ENCODE peak calls at places on chromosomes 12 and 14, in four cellular contexts. X is tibial artery; S is CD8-positive, alpha-beta memory T cell; Y is heart left ventricle. C is an unnamed sample. For H3K4me1, the result is how much of the 10 kb centered on the place peaks cover.

GRCh38 chr12:110245278-110245868 is 35.7 kb upstream of the ATP2A2 start:
- DNase-seq in X (no peak), S (peak), Y (peak), C (no peak)

GRCh38 chr12:103627189-103627855 is 40.2 kb downstream of the STAB2 start:
- DNase-seq in X (no peak), S (no peak), Y (peak), C (no peak)

GRCh38 chr14:68816183-68816942 is 23.5 kb upstream of the ZFP36L1 start:
- DNase-seq in X (peak), S (peak), Y (peak), C (peak)

GRCh38 chr12:124646385-124647230 is 79.2 kb upstream of the NCOR2 start:
- DNase-seq in X (no peak), S (peak), Y (no peak), C (no peak)

GRCh38 chr14:60064491-60065072 is 27.1 kb upstream of the PCNX4 start:
- DNase-seq in X (no peak), S (peak), Y (no peak), C (no peak)

GRCh38 chr14:76112889-76113611 is 38.7 kb upstream of the GPATCH2L start:
- DNase-seq in X (no peak), S (no peak), Y (no peak), C (no peak)

GRCh38 chr12:2523317-2523716 is 271.5 kb upstream of the FKBP4 start:
- DNase-seq in X (no peak), S (no peak), Y (no peak), C (no peak)

GRCh38 chr12:101823891-101824290 is 6.9 kb downstream of the GNPTAB start:
- DNase-seq in X (peak), S (peak), Y (no peak), C (peak)

GRCh38 chr12:47346251-47347019 is 266.7 kb upstream of the AMIGO2 start:
- DNase-seq in X (no peak), S (no peak), Y (no peak), C (no peak)

GRCh38 chr12:52226446-52226845 is 6.6 kb upstream of the KRT7 start:
- DNase-seq in X (no peak), S (no peak), Y (no peak), C (no peak)

GRCh38 chr12:51850933-51851244 is 2.4 kb upstream of the FIGNL2 start:
- DNase-seq in X (no peak), S (no peak), Y (no peak), C (no peak)

GRCh38 chr12:48683534-48683933 is 1.5 kb upstream of the KANSL2 start:
- DNase-seq in X (no peak), S (no peak), Y (no peak), C (no peak)

GRCh38 chr12:48682927-48683326 is 889 bp upstream of the KANSL2 start:
- DNase-seq in X (no peak), S (no peak), Y (no peak), C (no peak)

GRCh38 chr12:48681738-48682532 is at the start of gene KANSL2:
- DNase-seq in X (peak), S (peak), Y (peak), C (peak)

GRCh38 chr12:48680861-48681260 is 1.2 kb downstream of the KANSL2 start:
- DNase-seq in X (no peak), S (no peak), Y (no peak), C (no peak)

DNA sequence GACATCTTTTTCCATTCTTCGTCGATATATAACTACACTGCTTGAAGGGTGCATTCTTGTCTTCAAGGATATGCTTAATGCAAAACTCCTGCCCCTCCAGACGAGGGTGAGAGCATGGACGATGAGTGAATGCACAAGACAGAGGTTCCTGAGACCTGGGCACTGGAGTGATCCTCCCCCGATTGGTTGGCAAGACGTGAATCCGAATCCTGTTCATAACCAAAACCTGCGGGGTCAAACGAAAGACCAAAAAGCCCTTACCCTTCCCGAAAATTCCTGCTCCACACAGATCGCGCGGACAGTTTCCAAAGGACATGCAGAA is 661 bp downstream of the KANSL2 start:
- DNase-seq in X (no peak), S (no peak), Y (no peak), C (no peak)
- H3K27ac ChIP-seq in X (peak), S (peak), Y (peak), C (peak)

DNA sequence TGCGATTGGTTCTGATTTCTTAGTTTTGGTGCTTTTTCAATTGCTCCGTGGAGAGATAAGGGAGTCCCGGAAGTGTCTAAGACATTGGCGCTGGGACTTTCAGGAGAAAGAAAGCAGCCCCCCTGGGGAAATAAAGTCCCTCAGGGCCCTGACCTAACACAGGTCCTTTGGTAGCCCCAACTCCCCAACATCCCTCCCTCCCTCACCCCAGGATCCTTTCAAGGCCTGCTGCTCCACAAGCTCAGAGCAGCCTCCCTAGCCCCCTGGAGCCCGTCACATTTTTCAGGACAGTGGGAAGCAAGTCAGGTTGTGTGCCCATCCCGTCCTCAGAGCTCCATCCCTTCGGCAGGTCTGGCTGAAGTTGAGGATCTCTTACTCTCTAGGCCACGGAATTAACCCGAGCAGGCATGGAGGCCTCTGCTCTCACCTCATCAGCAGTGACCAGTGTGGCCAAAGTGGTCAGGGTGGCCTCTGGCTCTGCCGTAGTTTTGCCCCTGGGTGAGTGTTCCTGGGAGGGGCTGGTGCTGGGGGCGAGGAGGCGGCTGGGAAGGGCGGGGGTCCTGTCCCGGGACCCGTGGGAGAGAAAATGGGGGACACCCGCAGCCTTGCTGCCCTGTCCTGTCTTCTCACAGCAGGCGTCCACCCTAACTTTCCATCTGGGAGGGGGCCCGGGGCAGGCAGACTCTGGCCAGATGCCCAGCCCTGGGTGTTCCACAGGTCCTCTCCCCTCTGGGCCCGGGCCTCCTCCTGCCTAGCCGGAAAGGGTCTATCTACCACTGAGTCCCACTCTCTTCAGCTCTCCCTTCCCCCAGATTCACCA is 950 bp downstream of the IFI27 start:
- DNase-seq in X (no peak), S (no peak), Y (no peak), C (no peak)
- H3K4me1 ChIP-seq in X (under half), S (under half), Y (half or more), C (under half)

GRCh38 chr12:24560867-24561266 is 388.0 kb downstream of the BCAT1 start:
- DNase-seq in X (peak), S (no peak), Y (no peak), C (peak)

GRCh38 chr12:24557738-24558137 is 391.2 kb downstream of the BCAT1 start:
- DNase-seq in X (no peak), S (no peak), Y (no peak), C (no peak)

GRCh38 chr12:24561411-24561871 is 387.5 kb downstream of the BCAT1 start:
- DNase-seq in X (peak), S (no peak), Y (no peak), C (peak)

GRCh38 chr12:24561882-24562760 is 386.8 kb downstream of the BCAT1 start:
- DNase-seq in X (peak), S (no peak), Y (peak), C (peak)

GRCh38 chr12:24560192-24560591 is 388.7 kb downstream of the BCAT1 start:
- DNase-seq in X (no peak), S (no peak), Y (no peak), C (peak)
- H3K4me3 ChIP-seq in X (peak), S (no peak), Y (no peak), C (no peak)

GRCh38 chr12:25962932-25963525 is 4.5 kb downstream of the RASSF8 start:
- DNase-seq in X (no peak), S (no peak), Y (no peak), C (no peak)
- H3K27ac ChIP-seq in X (peak), S (no peak), Y (no peak), C (no peak)

GRCh38 chr12:122082621-122083356 is 4.2 kb downstream of the MLXIP start:
- DNase-seq in X (no peak), S (no peak), Y (no peak), C (no peak)
- H3K4me1 ChIP-seq in X (under half), S (half or more), Y (half or more), C (under half)

GRCh38 chr12:54588110-54588831 is at the start of gene PPP1R1A:
- DNase-seq in X (no peak), S (no peak), Y (peak), C (no peak)
- H3K4me3 ChIP-seq in X (peak), S (no peak), Y (peak), C (no peak)

DNA sequence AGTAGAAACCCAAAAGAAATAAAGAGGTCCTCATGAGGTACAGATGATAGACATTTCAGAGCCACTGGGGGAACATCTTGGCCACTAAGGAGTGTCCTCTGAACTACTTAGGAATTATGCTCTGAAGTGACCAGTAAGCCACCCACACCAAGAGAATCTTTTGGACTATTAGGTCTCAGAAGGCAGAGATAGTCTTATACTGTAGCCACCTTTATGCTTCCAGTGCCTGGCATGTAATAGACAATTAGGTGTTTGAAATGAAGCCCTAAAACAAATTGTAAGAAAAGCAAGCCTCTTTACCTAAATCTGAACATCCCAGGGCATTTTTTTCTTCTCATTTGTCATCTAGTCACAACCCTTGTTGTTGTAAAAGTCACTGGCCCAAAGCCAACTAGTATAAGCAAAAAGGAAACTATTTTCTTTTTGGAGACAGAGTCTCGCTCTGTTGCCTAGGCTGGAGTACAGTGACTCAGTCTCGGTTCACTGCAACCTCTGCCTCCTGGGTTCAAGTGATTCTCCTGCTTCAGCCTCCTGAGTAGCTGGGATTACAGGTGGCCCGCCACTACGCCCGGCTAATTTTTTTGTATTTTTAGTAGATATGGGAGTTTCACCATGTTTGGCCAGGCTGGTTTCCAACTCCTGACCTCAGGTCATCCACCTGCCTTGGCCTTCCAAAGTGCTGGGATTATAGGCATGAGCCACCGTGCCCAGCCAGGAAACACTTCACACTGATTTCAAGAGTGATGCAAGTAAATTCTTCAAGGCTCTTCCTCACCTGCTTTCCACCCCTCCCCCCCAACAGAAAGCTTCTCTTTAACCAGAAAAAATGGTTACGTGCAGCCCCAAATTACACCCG is 11.1 kb downstream of the PLEKHA5 start:
- DNase-seq in X (no peak), S (no peak), Y (no peak), C (no peak)
- H3K27ac ChIP-seq in X (no peak), S (no peak), Y (peak), C (no peak)

C was measured in SJSA1.